ENCODE peak calls at places on chromosomes 1 and 21, in seven cellular contexts. F is body of pancreas, P is stomach, U is nephron progenitor cell, E is Panc1, O is D721Med, B is lower leg skin. K is an unnamed sample.

GRCh38 chr1:98963359-98963758 is 41.3 kb downstream of the PLPPR5 start:
- DNase-seq in U (no peak), B (no peak), F (no peak), P (no peak), O (no peak), E (no peak), K (no peak)

GRCh38 chr21:29477941-29478340 is 179.2 kb downstream of the BACH1 start:
- DNase-seq in P (no peak), U (no peak), F (no peak), O (no peak), B (no peak), E (no peak), K (no peak)

GRCh38 chr1:202571719-202572339 is 138.4 kb downstream of the SYT2 start:
- DNase-seq in O (no peak), P (no peak), F (peak), E (peak), B (no peak), U (no peak), K (no peak)

GRCh38 chr1:62621907-62622306 is 24.6 kb downstream of the ANGPTL3 start:
- DNase-seq in F (peak), O (no peak), P (no peak), U (no peak), B (no peak), E (peak), K (no peak)

GRCh38 chr1:81915937-81916336 is 115.2 kb downstream of the ADGRL2 start:
- DNase-seq in O (no peak), F (no peak), U (no peak), P (no peak), E (no peak), B (no peak), K (no peak)

GRCh38 chr21:39153373-39153772 is 29.9 kb downstream of the PSMG1 start:
- DNase-seq in P (no peak), O (no peak), B (no peak), U (no peak), E (no peak), F (no peak), K (no peak)

GRCh38 chr21:44858291-44858690 is 15.2 kb downstream of the PTTG1IP start:
- DNase-seq in O (no peak), E (no peak), B (no peak), P (no peak), U (no peak), F (no peak), K (no peak)

GRCh38 chr1:64124751-64125445 is 78.5 kb upstream of the UBE2U start:
- DNase-seq in P (no peak), E (no peak), F (no peak), U (no peak), O (no peak), B (no peak), K (no peak)

GRCh38 chr1:99728494-99729235 is 37.8 kb downstream of the FRRS1 start:
- DNase-seq in E (no peak), O (no peak), B (no peak), F (no peak), U (no peak), P (no peak), K (no peak)

GRCh38 chr1:63859480-63860275 is 85.9 kb downstream of the ROR1 start:
- DNase-seq in U (no peak), P (no peak), O (no peak), E (no peak), F (no peak), B (no peak), K (no peak)

GRCh38 chr1:47696911-47697441 is 259.1 kb downstream of the FOXD2 start:
- DNase-seq in O (no peak), F (peak), P (no peak), U (no peak), B (peak), E (no peak), K (no peak)

GRCh38 chr1:181061891-181062777 is 26.4 kb upstream of the IER5 start:
- DNase-seq in E (no peak), P (no peak), U (no peak), O (no peak), B (no peak), F (peak), K (no peak)

DNA sequence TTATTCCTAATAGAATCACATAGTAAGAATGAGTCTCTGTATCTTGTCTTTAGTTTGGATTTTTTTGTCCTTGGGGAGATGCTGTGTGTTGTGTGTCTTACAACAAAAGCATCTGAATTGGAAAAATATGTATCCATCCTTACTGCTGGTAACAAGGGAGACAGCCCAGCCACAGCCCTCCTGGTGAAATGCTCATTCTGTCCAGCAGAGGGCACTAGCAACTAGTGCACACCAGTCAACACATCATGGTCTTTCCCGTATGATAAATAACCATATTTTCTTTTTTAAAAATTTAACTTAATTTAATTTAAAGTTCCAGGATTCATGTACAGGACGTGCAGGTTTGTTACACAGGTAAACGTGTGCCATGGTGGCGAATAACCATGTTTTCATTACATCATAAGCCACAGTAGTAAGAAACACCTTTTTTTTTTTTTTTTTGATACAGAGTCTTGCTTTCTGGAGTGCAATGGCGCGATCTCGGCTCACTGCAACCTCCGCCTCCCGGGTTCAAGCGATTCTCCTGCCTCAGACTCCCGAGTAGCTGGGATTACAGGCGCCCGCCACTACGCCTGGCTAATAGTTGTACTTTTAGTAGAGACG is 245.1 kb downstream of the PTBP2 start:
- DNase-seq in U (peak), B (peak), O (no peak), F (peak), E (peak), P (peak), K (peak)
- TF ChIP-seq CTCF in U (peak), B (peak), O (peak), F (peak), E (peak), P (peak), K (no peak)

GRCh38 chr1:15137807-15138206 is 15.7 kb upstream of the TMEM51 start:
- DNase-seq in F (peak), E (no peak), O (no peak), P (no peak), B (no peak), U (no peak), K (no peak)

GRCh38 chr1:15145327-15145726 is 8.2 kb upstream of the TMEM51 start:
- DNase-seq in F (no peak), O (no peak), U (no peak), B (no peak), E (no peak), P (no peak), K (no peak)

GRCh38 chr1:15139654-15140350 is 13.7 kb upstream of the TMEM51 start:
- DNase-seq in O (no peak), B (no peak), U (peak), P (peak), E (no peak), F (peak), K (no peak)

GRCh38 chr1:15146142-15146541 is 7.4 kb upstream of the TMEM51 start:
- DNase-seq in B (no peak), U (no peak), E (no peak), F (peak), O (no peak), P (peak), K (no peak)

DNA sequence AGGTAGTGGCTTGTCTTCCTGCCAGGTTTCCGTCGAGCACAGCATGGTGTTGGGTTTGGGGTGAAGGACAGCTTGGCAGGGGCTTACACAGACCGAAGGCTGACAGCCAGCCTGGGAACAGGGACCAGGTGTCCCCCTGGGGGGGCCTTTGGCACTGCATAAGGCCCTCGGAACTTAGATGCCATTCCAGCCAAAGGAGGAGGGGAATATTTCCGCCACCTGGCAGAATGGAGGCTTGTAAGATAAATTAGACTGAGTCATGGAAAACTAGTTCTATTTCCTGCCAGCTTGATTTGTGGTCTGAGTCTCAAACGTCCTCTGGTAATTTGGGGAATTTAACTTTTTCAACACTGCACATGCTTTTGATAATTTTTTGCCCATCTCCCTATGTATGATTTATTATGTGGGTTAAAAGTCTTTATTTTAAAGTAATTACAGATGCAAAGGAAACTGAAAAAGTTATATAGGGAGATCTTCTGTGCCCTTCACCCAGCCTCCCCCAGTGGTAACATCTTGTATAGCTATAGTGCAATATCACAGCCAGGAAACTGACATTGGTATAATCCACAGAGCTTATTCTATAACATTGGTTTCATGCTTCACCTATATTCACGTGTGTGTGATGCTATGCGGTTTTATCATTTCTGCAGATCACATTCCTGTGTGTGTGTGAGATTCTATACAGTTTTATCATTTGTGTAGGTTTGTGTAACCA is 11.5 kb upstream of the TMEM51 start:
- DNase-seq in B (no peak), O (no peak), F (peak), U (no peak), P (peak), E (no peak), K (no peak)
- TF ChIP-seq CTCF in B (no peak), O (no peak), F (peak), U (no peak), P (no peak), E (no peak), K (no peak)

DNA sequence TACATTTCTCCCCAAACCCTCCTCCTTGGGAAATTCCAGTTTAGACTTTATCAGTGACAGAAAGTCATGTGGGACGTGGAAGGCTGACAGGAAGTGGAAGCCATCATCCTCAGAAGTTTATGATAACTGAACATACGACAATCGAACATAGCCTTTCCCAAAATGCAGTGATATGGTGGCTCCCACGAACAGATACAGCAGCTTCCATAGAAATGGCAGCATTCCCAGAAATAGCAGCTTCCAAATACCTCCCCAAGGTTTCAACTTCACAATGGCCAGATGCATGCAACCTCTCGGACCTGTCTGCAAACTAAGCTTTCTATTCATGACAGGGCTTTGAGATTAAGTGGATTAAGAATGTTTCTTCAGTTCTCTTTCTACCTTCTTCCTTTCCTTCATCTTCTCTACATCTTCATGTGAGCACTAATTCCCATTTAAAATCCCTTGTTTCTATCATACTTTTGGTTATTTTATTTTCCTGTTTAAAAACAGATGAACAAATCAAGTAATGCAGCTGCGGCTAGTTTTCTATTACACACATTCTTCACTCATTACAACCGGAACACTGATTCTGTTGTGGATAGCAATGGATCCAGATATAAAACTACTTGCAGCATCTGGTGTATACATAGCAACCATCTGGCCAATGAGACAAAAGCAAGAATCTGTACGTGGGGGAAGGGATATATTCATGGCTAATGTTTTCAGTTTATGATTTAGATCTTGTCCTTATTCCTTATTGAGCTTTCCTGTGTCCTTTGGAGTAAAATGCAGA is 304.8 kb downstream of the BRINP3 start:
- DNase-seq in B (no peak), E (no peak), P (no peak), U (no peak), F (no peak), O (no peak), K (no peak)
- TF ChIP-seq CTCF in B (no peak), E (no peak), P (no peak), U (no peak), F (no peak), O (no peak), K (no peak)

GRCh38 chr1:218217040-218217439 is 68.1 kb upstream of the RRP15 start:
- DNase-seq in B (no peak), F (no peak), U (no peak), P (no peak), O (no peak), E (no peak), K (no peak)

GRCh38 chr1:218207194-218207593 is 77.9 kb upstream of the RRP15 start:
- DNase-seq in E (no peak), F (no peak), U (no peak), O (no peak), B (no peak), P (no peak), K (no peak)

GRCh38 chr1:218209351-218209861 is 75.7 kb upstream of the RRP15 start:
- DNase-seq in E (peak), B (no peak), O (no peak), U (no peak), P (no peak), F (no peak), K (no peak)

DNA sequence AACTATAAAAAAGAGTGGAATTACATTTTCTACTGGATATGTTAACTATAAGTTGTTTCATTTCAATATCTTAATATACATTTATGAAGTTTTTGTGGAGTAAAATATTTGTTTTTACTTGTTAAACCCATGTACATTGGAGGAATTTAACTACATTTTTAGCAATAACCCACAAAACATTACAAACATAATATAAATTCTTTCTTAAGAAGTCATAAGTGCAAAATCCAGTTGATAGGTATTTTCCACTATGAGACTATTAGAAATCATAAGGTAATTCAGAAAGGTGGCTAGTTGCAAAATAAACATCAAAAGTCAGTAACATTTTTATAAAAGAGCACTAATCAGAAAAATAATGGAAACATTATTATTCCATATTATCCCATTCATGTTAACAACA is 73.9 kb upstream of the RRP15 start:
- DNase-seq in O (no peak), U (no peak), F (no peak), E (no peak), P (no peak), B (no peak), K (no peak)
- TF ChIP-seq CTCF in O (no peak), U (no peak), F (no peak), E (no peak), P (no peak), B (no peak), K (no peak)

GRCh38 chr1:239388578-239388977 is 2.2 kb downstream of the CHRM3 start:
- DNase-seq in P (no peak), B (no peak), F (peak), O (no peak), E (no peak), U (no peak), K (no peak)

GRCh38 chr1:239389703-239390102 is 3.3 kb downstream of the CHRM3 start:
- DNase-seq in F (peak), B (no peak), E (no peak), P (no peak), U (no peak), O (no peak), K (no peak)

GRCh38 chr1:239383714-239384113 is 2.7 kb upstream of the CHRM3 start:
- DNase-seq in E (no peak), B (no peak), P (no peak), U (no peak), O (no peak), F (no peak), K (no peak)

GRCh38 chr1:239387304-239388231 is 1.2 kb downstream of the CHRM3 start:
- DNase-seq in O (no peak), B (no peak), E (no peak), P (peak), F (peak), U (peak), K (no peak)

DNA sequence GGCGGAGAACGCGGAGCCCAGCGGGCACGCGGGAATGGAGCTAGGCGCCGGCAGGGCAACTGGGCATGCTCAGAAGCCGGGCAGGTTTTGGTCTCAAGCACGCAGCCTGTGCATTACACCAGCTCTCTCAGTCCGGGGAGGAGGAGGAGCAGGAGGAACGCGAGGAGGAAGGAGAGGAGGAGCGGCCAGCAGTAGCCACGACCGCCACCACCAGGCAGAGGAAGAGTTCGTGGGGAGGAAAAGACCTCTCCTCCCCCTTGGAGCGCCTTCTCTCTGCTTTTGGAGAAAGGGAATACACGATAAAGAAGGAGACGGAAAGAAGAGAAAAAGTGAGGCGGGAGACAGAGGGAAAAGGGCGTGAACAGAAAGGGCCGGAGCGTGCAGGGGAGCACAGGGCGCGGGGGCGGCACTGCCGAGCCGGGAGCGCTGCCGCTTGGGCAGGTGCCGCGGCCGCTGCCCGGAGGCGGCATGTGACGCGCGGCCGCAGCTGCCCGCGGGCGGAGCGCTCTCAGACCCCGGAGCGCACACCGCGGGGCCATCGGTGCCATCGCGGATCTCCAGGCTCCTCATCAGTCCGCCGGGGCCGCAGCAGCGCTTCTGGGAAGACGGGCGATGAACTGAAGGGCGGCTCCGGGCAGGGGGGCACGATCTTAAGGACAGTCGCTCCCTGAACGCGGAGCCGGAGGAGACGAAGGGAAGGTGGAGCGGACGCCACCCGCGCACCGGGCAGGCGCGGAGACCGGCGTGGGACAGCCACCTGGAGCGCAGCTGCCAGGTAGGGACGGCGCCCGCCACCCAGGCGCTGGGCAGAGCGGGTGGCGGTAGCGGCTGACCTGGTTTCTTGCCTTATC is at the start of gene CHRM3:
- DNase-seq in B (no peak), E (peak), O (peak), P (peak), F (peak), U (peak), K (peak)
- TF ChIP-seq CTCF in B (no peak), E (peak), O (peak), P (peak), F (peak), U (no peak), K (no peak)

DNA sequence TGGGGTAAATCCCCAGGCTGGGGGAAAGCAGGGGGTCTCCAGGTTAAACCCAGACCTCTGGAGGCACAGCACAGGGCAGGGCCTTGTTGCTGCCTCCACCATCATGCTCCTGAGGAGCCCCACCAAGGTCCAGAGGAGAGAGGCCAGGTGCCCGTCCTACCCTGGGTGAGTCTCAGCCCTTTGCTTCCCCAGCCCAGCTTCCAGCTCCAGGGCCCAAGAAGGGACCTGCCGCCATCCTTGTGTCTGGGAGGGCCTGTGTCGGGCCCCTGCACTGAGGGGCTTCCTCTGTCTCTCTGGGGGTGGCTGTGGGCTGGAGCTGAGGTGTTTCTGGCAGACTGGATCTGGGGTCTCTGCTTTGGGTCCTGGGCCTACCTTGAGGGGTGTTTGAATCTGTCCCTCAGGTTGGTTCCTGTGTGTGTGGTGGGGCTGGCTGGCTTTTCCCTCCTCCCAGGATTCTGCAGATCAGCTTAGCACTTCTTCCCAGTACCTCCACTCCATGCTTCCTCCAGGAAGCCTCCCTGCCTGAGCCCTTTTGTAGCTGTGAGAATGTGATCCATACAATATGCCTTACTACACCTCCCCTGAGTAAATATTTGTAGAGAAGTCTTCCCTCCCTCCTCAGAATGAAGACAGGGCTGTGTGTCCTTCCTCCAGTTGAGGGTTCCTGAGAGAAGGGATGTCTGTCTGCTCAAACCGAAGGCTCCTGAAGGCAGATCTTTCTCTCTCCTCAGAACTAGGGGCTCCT is 6.2 kb downstream of the GPR3 start:
- DNase-seq in B (no peak), F (no peak), P (no peak), E (no peak), O (no peak), U (no peak), K (no peak)
- TF ChIP-seq CTCF in B (no peak), F (no peak), P (no peak), E (no peak), O (no peak), U (no peak), K (no peak)

GRCh38 chr21:25350056-25350455 is 257.2 kb downstream of the MRPL39 start:
- DNase-seq in U (peak), P (no peak), B (no peak), E (no peak), F (peak), O (no peak), K (no peak)
- TF ChIP-seq CTCF in U (peak), P (no peak), B (no peak), E (peak), F (peak), O (no peak), K (no peak)

GRCh38 chr1:92329356-92330129 is 30.7 kb downstream of the RPAP2 start:
- DNase-seq in E (no peak), O (no peak), U (no peak), P (no peak), B (no peak), F (no peak), K (no peak)
- TF ChIP-seq CTCF in E (no peak), O (no peak), U (no peak), P (no peak), B (no peak), F (no peak), K (no peak)